ENCODE peak calls at places on chromosome 19, in seven cellular contexts. H is HFF-Myc, S is tibial artery, F is body of pancreas, C is neuronal stem cell, A is WTC11, V is anterior cingulate cortex. E is an unnamed sample.

GRCh38 chr19:6693056-6693471 is 23.1 kb upstream of the TNFSF14 start:
- DNase-seq in H (no peak), S (no peak), F (no peak), C (no peak), A (no peak), V (no peak), E (no peak)

GRCh38 chr19:4694211-4694987 is 24.3 kb upstream of the MYDGF start:
- DNase-seq in H (peak), S (no peak), F (no peak), C (no peak), A (no peak), V (peak), E (peak)

GRCh38 chr19:47623151-47623920 is 14.4 kb downstream of the BICRA start:
- DNase-seq in H (no peak), S (no peak), F (no peak), C (no peak), A (no peak), V (no peak), E (no peak)

GRCh38 chr19:5838437-5839311 is 828 bp downstream of the FUT6 start:
- DNase-seq in H (no peak), S (no peak), F (no peak), C (no peak), A (no peak), V (no peak), E (no peak)

GRCh38 chr19:35757231-35757748 is 461 bp upstream of the HSPB6 start:
- DNase-seq in H (no peak), S (peak), F (peak), C (no peak), A (no peak), V (no peak), E (peak)

GRCh38 chr19:8360196-8360595 is 3.8 kb upstream of the ANGPTL4 start:
- DNase-seq in H (no peak), S (no peak), F (no peak), C (no peak), A (no peak), V (no peak), E (no peak)

GRCh38 chr19:9043524-9043923 is 33.3 kb upstream of the MUC16 start:
- DNase-seq in H (no peak), S (no peak), F (no peak), C (no peak), A (no peak), V (no peak), E (no peak)

GRCh38 chr19:39413903-39414608 is 1.6 kb downstream of the PLEKHG2 start:
- DNase-seq in H (no peak), S (peak), F (no peak), C (no peak), A (no peak), V (no peak), E (no peak)

GRCh38 chr19:850221-850978 is 1.7 kb upstream of the ELANE start:
- DNase-seq in H (no peak), S (peak), F (peak), C (no peak), A (peak), V (no peak), E (peak)

GRCh38 chr19:14147797-14148605 is 11.6 kb upstream of the ASF1B start:
- DNase-seq in H (no peak), S (peak), F (peak), C (no peak), A (peak), V (peak), E (peak)

GRCh38 chr19:58181902-58182576 is 822 bp upstream of the ZNF274 start:
- DNase-seq in H (no peak), S (no peak), F (peak), C (no peak), A (peak), V (no peak), E (no peak)

GRCh38 chr19:5354403-5354802 is 13.8 kb upstream of the PTPRS start:
- DNase-seq in H (no peak), S (no peak), F (no peak), C (no peak), A (peak), V (no peak), E (no peak)